ENCODE peak calls at places on chromosomes 6 and 20, in eight cellular contexts. N, K, V, Z, D, M, I and Y are unnamed samples. For H3K4me1, the result is how much of the 10 kb centered on the place peaks cover.

GRCh38 chr20:1894951-1895673 is at the start of gene SIRPA:
- DNase-seq in N (peak), M (peak), K (peak), V (peak), Z (peak), I (no peak), D (peak), Y (peak)

GRCh38 chr6:110813813-110814487 is 1.3 kb downstream of the CDK19 start:
- DNase-seq in D (peak), Z (no peak), M (peak), V (no peak), K (no peak), I (no peak), N (peak), Y (no peak)

GRCh38 chr20:53869466-53870258 is 200.7 kb downstream of the BCAS1 start:
- DNase-seq in K (peak), D (peak), V (peak), N (peak), I (peak), M (peak), Z (peak), Y (peak)

GRCh38 chr6:28137458-28138020 is 4.1 kb upstream of the ZKSCAN8 start:
- DNase-seq in N (no peak), I (no peak), K (no peak), Z (no peak), V (no peak), D (no peak), M (no peak), Y (no peak)

GRCh38 chr6:37324131-37325033 is 29.4 kb upstream of the RNF8 start:
- DNase-seq in N (peak), I (peak), K (no peak), Z (no peak), V (no peak), M (no peak), D (no peak), Y (no peak)

GRCh38 chr6:106513813-106514212 is 115.5 kb downstream of the RTN4IP1 start:
- DNase-seq in I (no peak), K (no peak), M (no peak), Z (no peak), N (peak), V (no peak), D (no peak), Y (no peak)

GRCh38 chr6:129785081-129785755 is 75.2 kb upstream of the ARHGAP18 start:
- DNase-seq in N (no peak), K (no peak), V (no peak), Z (no peak), M (no peak), D (no peak), I (no peak), Y (no peak)

GRCh38 chr20:24798930-24799705 is 150.0 kb upstream of the CST7 start:
- DNase-seq in D (no peak), K (no peak), N (no peak), I (no peak), Z (no peak), M (no peak), V (no peak), Y (no peak)

GRCh38 chr6:29992792-29993191 is 50.5 kb downstream of the HLA-A start:
- DNase-seq in V (no peak), K (no peak), N (peak), I (peak), M (no peak), Z (no peak), D (no peak), Y (no peak)

GRCh38 chr6:52233975-52234823 is 10.1 kb downstream of the IL17F start:
- DNase-seq in Z (peak), D (peak), V (peak), K (no peak), M (peak), I (peak), N (peak), Y (peak)

GRCh38 chr20:21125072-21125848 is 622 bp upstream of the KIZ start:
- DNase-seq in Z (peak), M (peak), I (peak), K (no peak), V (no peak), D (peak), N (peak), Y (peak)

GRCh38 chr20:53048387-53048786 is 76.2 kb downstream of the TSHZ2 start:
- DNase-seq in D (no peak), N (no peak), K (no peak), V (no peak), M (no peak), I (no peak), Z (no peak), Y (no peak)

GRCh38 chr6:16730720-16731502 is 30.3 kb downstream of the ATXN1 start:
- DNase-seq in M (no peak), D (no peak), Z (no peak), V (no peak), I (no peak), K (no peak), N (no peak), Y (no peak)

GRCh38 chr6:4134841-4135664 is at the start of gene ECI2:
- DNase-seq in K (peak), Z (peak), N (peak), V (no peak), I (no peak), D (peak), M (peak), Y (peak)

GRCh38 chr20:41232971-41233926 is 84.3 kb downstream of the ZHX3 start:
- DNase-seq in I (no peak), M (no peak), Z (no peak), N (peak), D (no peak), K (no peak), V (no peak), Y (no peak)

GRCh38 chr6:13953061-13953705 is 28.4 kb downstream of the RNF182 start:
- DNase-seq in I (no peak), D (no peak), Z (no peak), N (peak), M (no peak), K (no peak), V (no peak), Y (no peak)

GRCh38 chr6:134425521-134426316 is 107.8 kb upstream of the SGK1 start:
- DNase-seq in K (no peak), N (no peak), I (peak), V (no peak), Z (no peak), M (no peak), D (no peak), Y (no peak)

GRCh38 chr6:165913676-165914570 is 250.9 kb upstream of the PDE10A start:
- DNase-seq in K (no peak), Z (no peak), I (no peak), V (no peak), M (no peak), D (no peak), N (no peak), Y (no peak)

GRCh38 chr6:12291785-12292604 is 1.8 kb downstream of the EDN1 start:
- DNase-seq in M (peak), D (peak), K (no peak), V (peak), Z (peak), N (peak), I (no peak), Y (peak)

GRCh38 chr6:111642463-111643158 is 36.9 kb upstream of the TRAF3IP2 start:
- DNase-seq in K (no peak), D (peak), Z (peak), N (peak), M (peak), I (peak), V (peak), Y (peak)

GRCh38 chr20:46512943-46513844 is at the start of gene ZNF334:
- DNase-seq in V (peak), M (peak), K (no peak), Z (peak), I (no peak), D (peak), N (peak), Y (no peak)

GRCh38 chr20:52242237-52243230 is 51.0 kb upstream of the ZFP64 start:
- DNase-seq in M (peak), N (no peak), V (no peak), Z (no peak), I (peak), K (no peak), D (no peak), Y (no peak)

GRCh38 chr6:169070506-169071176 is 183.0 kb downstream of the THBS2 start:
- DNase-seq in D (peak), N (peak), V (no peak), K (peak), M (no peak), I (peak), Z (peak), Y (peak)

GRCh38 chr6:47672816-47673215 is 25.6 kb upstream of the ADGRF4 start:
- DNase-seq in I (no peak), K (no peak), N (peak), D (no peak), M (no peak), Z (no peak), V (no peak), Y (no peak)

GRCh38 chr6:17456711-17457110 is 63.3 kb downstream of the CAP2 start:
- DNase-seq in D (no peak), V (no peak), K (no peak), N (no peak), I (no peak), Z (no peak), M (no peak), Y (no peak)

GRCh38 chr6:108662702-108663101 is 102.0 kb downstream of the FOXO3 start:
- DNase-seq in I (no peak), M (no peak), D (no peak), K (no peak), N (no peak), V (no peak), Z (no peak), Y (no peak)

GRCh38 chr6:7684076-7684475 is 41.8 kb upstream of the BMP6 start:
- DNase-seq in K (no peak), D (no peak), I (no peak), V (no peak), N (no peak), Z (no peak), M (no peak), Y (no peak)

GRCh38 chr6:2021713-2022125 is 223.7 kb downstream of the GMDS start:
- DNase-seq in Z (no peak), I (no peak), V (no peak), N (peak), K (peak), D (peak), M (no peak), Y (no peak)

GRCh38 chr6:46901747-46902362 is 19.9 kb downstream of the ADGRF5 start:
- DNase-seq in Z (no peak), K (no peak), I (no peak), N (no peak), D (no peak), V (no peak), M (no peak), Y (no peak)

GRCh38 chr6:87909849-87910248 is 137.8 kb upstream of the SPACA1 start:
- DNase-seq in M (no peak), K (no peak), I (no peak), V (no peak), D (no peak), N (peak), Z (no peak), Y (no peak)

GRCh38 chr6:100965069-100965468 is 83.9 kb upstream of the ASCC3 start:
- DNase-seq in K (no peak), N (no peak), M (no peak), V (no peak), I (no peak), Z (no peak), D (no peak), Y (no peak)

GRCh38 chr6:74170118-74170517 is 474.1 kb downstream of the CD109 start:
- DNase-seq in N (peak), M (no peak), K (no peak), I (no peak), Z (no peak), D (no peak), V (no peak), Y (no peak)

GRCh38 chr6:105272783-105273182 is 93.0 kb upstream of the POPDC3 start:
- DNase-seq in V (peak), I (no peak), M (peak), N (no peak), D (no peak), Z (peak), K (peak), Y (peak)

GRCh38 chr6:149628865-149629544 is 19.5 kb downstream of the KATNA1 start:
- DNase-seq in K (no peak), V (no peak), I (no peak), Z (no peak), N (peak), D (no peak), M (no peak), Y (no peak)

DNA sequence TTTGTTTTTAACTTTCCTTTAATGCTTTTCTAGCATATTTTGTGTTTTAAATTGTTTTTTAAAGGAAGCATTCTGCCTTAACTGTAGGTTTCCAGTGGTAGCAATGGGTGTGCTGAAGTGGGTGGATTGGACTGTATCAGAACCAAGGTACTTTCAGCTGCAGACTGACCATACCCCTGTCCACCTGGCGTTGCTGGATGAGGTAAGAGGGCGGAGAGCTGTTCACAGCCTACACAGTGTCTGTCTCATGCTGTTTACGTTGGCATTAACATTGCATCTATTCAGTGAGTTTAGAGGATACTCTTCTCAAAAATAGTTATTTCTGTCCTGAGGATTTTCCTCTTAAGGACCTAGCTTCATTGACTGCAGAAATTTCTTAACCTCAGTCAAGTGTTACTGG is 11.9 kb downstream of the NELFCD start:
- DNase-seq in V (no peak), D (no peak), M (no peak), Z (peak), N (no peak), K (no peak), I (no peak), Y (peak)
- H3K4me1 ChIP-seq in V (under half), D (under half), M (under half), Z (under half), N (under half), K (under half), I (under half), Y (under half)

DNA sequence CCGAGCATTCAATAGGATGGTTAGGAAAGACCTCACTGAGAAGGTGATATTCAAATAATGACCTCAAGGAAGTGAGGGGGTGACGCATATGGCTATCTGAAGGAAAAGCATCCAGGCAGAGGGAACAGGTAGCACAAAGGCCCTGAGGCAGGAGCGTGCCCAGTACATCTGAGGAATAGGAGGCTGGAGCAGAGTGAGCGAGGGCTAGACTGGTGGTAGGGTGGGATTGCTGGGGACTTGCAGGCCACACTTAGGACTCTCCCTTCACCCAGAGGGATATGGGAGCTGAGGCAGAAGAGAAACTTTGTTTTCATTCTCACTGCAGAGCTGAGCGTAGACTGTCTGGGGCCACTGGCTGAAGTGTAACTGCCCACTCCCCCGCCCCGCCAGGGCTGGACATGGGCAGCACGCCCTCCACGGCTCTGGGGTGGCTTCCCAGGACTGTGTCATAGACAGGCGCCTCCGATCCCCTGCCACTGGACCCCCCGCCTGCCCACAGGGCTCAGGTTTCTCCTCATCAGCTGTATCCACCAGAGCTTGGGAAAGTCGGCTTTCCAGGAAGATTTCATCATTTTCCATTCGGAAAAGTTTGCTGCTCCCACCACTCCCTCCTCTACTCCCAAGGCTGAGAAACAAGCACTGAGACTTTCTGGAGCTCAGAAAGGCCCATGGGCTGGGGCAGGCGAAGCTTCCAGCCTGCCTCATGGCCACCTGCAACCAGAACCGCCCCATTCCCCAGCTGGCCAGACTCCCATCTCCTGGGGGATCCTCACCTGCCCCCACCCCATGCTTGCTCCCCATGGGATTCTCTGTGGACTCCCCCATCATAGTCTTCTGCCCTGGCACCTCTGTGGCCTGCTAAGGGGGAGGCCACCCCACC is 142.6 kb downstream of the MRPL14 start:
- DNase-seq in K (no peak), I (no peak), V (no peak), N (no peak), Z (peak), M (no peak), D (no peak), Y (peak)
- H3K4me1 ChIP-seq in K (under half), I (under half), V (under half), N (under half), Z (under half), M (under half), D (under half), Y (under half)

GRCh38 chr6:167113935-167114910 is 8.7 kb upstream of the CCR6 start:
- DNase-seq in M (no peak), K (no peak), Z (no peak), D (peak), N (no peak), I (no peak), V (no peak), Y (no peak)
- H3K4me1 ChIP-seq in M (under half), K (under half), Z (under half), D (under half), N (under half), I (under half), V (under half), Y (under half)

GRCh38 chr20:845226-845868 is 11.8 kb downstream of the FAM110A start:
- DNase-seq in Z (no peak), I (no peak), V (no peak), K (no peak), M (peak), N (no peak), D (no peak), Y (no peak)
- H3K4me1 ChIP-seq in Z (under half), I (under half), V (under half), K (under half), M (under half), N (under half), D (under half), Y (under half)

GRCh38 chr20:31678389-31679356 is 41.0 kb downstream of the COX4I2 start:
- DNase-seq in D (no peak), I (no peak), V (no peak), N (peak), Z (no peak), M (peak), K (no peak), Y (peak)
- H3K4me1 ChIP-seq in D (under half), I (half or more), V (under half), N (half or more), Z (under half), M (under half), K (half or more), Y (half or more)

GRCh38 chr6:41955412-41955811 is 13.8 kb upstream of the CCND3 start:
- DNase-seq in K (no peak), N (no peak), V (no peak), D (no peak), I (no peak), Z (no peak), M (no peak), Y (no peak)
- H3K4me1 ChIP-seq in K (under half), N (under half), V (under half), D (under half), I (under half), Z (under half), M (under half), Y (under half)

GRCh38 chr6:116379764-116380163 is 9.0 kb downstream of the DSE start:
- DNase-seq in I (no peak), V (no peak), M (no peak), D (no peak), K (no peak), Z (no peak), N (no peak), Y (no peak)
- H3K4me1 ChIP-seq in I (under half), V (under half), M (under half), D (under half), K (under half), Z (under half), N (half or more), Y (under half)